ENCODE peak calls at places on chromosomes 13 and 19, in six cellular contexts. C is GM12878, B is HepG2, L is K562, Y is H1, H is SK-N-SH. V is an unnamed sample.

GRCh38 chr13:92657565-92657964 is 569.0 kb upstream of the GPC6 start:
- DNase-seq in C (no peak), H (no peak), Y (no peak), L (no peak), B (no peak), V (no peak)

GRCh38 chr19:41882568-41883462 is at the start of gene ARHGEF1:
- DNase-seq in H (peak), Y (no peak), C (no peak), L (peak), B (no peak), V (peak)

GRCh38 chr19:57830071-57830602 is at the start of gene ZNF587B:
- DNase-seq in L (peak), Y (peak), C (no peak), B (peak), H (peak), V (no peak)

GRCh38 chr13:40440990-40441820 is 225.2 kb downstream of the FOXO1 start:
- DNase-seq in L (no peak), C (no peak), B (no peak), Y (no peak), H (peak), V (no peak)

GRCh38 chr13:102267191-102267590 is 134.7 kb downstream of the FGF14 start:
- DNase-seq in C (no peak), B (no peak), Y (no peak), H (no peak), L (no peak), V (no peak)

GRCh38 chr13:57716295-57716694 is 84.8 kb downstream of the PCDH17 start:
- DNase-seq in C (no peak), H (no peak), L (no peak), B (peak), Y (no peak), V (peak)

GRCh38 chr19:46056536-46056935 is 15.7 kb upstream of the IGFL4 start:
- DNase-seq in C (no peak), L (no peak), H (no peak), B (peak), Y (no peak), V (no peak)

GRCh38 chr13:37657134-37657533 is 58.6 kb upstream of the POSTN start:
- DNase-seq in C (no peak), B (no peak), Y (no peak), L (no peak), H (no peak), V (no peak)

GRCh38 chr19:8897106-8897505 is 64.9 kb downstream of the MBD3L1 start:
- DNase-seq in L (no peak), B (no peak), Y (no peak), C (no peak), H (no peak), V (no peak)

GRCh38 chr13:27658569-27658968 is 36.9 kb downstream of the POLR1D start:
- DNase-seq in Y (no peak), B (no peak), C (no peak), H (no peak), L (no peak), V (no peak)

GRCh38 chr19:6084821-6085220 is 25.5 kb downstream of the RFX2 start:
- DNase-seq in B (no peak), Y (no peak), H (no peak), C (no peak), L (no peak), V (no peak)

GRCh38 chr13:29884671-29885424 is 34.4 kb upstream of the UBL3 start:
- DNase-seq in H (no peak), Y (no peak), L (peak), C (no peak), B (peak), V (no peak)

GRCh38 chr19:48239582-48240141 is 16.1 kb downstream of the CARD8 start:
- DNase-seq in Y (no peak), B (no peak), H (no peak), L (no peak), C (no peak), V (no peak)

GRCh38 chr19:1384478-1385110 is 887 bp downstream of the NDUFS7 start:
- DNase-seq in H (no peak), B (no peak), C (no peak), Y (no peak), L (no peak), V (no peak)

GRCh38 chr19:29260477-29261317 is 47.7 kb upstream of the UQCRFS1 start:
- DNase-seq in C (peak), H (peak), B (peak), L (peak), Y (no peak), V (peak)

GRCh38 chr19:6417713-6418561 is 6.7 kb downstream of the KHSRP start:
- DNase-seq in H (peak), Y (no peak), L (no peak), B (no peak), C (no peak), V (no peak)

GRCh38 chr19:56167064-56167578 is 8.7 kb upstream of the GALP start:
- DNase-seq in Y (no peak), L (peak), B (no peak), H (no peak), C (no peak), V (peak)

GRCh38 chr13:104592127-104592526 is 1525.9 kb upstream of the SLC10A2 start:
- DNase-seq in H (no peak), B (no peak), L (no peak), Y (no peak), C (no peak), V (no peak)

GRCh38 chr13:80502359-80502758 is 161.4 kb upstream of the SPRY2 start:
- DNase-seq in H (no peak), Y (no peak), B (no peak), L (no peak), C (no peak), V (no peak)

GRCh38 chr19:407501-408440 is 1.2 kb downstream of the C2CD4C start:
- DNase-seq in Y (no peak), L (no peak), C (no peak), H (peak), B (no peak), V (no peak)

GRCh38 chr13:110044521-110045200 is 258.3 kb upstream of the IRS2 start:
- DNase-seq in H (peak), L (no peak), B (no peak), Y (no peak), C (no peak), V (no peak)

GRCh38 chr19:39599116-39599515 is 3.2 kb upstream of the LGALS13 start:
- DNase-seq in H (no peak), Y (no peak), L (peak), B (peak), C (no peak), V (peak)

GRCh38 chr13:42497798-42498197 is 76.2 kb upstream of the TNFSF11 start:
- DNase-seq in Y (no peak), C (peak), B (no peak), H (no peak), L (no peak), V (no peak)

GRCh38 chr13:80256352-80256932 is 84.5 kb downstream of the SPRY2 start:
- DNase-seq in C (no peak), L (no peak), H (no peak), Y (no peak), B (no peak), V (no peak)

GRCh38 chr19:39837978-39838377 is 4.0 kb upstream of the DYRK1B start:
- DNase-seq in Y (no peak), C (no peak), L (no peak), B (no peak), H (no peak), V (no peak)

GRCh38 chr19:29367701-29368306 is 154.9 kb upstream of the UQCRFS1 start:
- DNase-seq in C (no peak), L (no peak), B (no peak), H (no peak), Y (no peak), V (no peak)

GRCh38 chr19:38734426-38735256 is 9.6 kb downstream of the CAPN12 start:
- DNase-seq in C (peak), B (no peak), H (no peak), Y (no peak), L (no peak), V (peak)

GRCh38 chr19:48633148-48634035 is 3.8 kb downstream of the DBP start:
- DNase-seq in C (no peak), B (no peak), L (peak), H (no peak), Y (no peak), V (no peak)

GRCh38 chr19:18284710-18285430 is 3.4 kb upstream of the JUND start:
- DNase-seq in L (no peak), H (no peak), B (no peak), C (no peak), Y (no peak), V (no peak)

GRCh38 chr19:18282021-18282787 is 782 bp upstream of the JUND start:
- DNase-seq in Y (no peak), L (no peak), B (peak), H (peak), C (no peak), V (no peak)

GRCh38 chr19:18282788-18283141 is 1.3 kb upstream of the JUND start:
- DNase-seq in C (no peak), B (peak), H (no peak), Y (no peak), L (peak), V (no peak)

GRCh38 chr19:18281082-18282020 is at the start of gene JUND:
- DNase-seq in B (peak), H (peak), Y (peak), C (peak), L (peak), V (peak)

GRCh38 chr19:18283338-18283737 is 1.9 kb upstream of the JUND start:
- DNase-seq in C (no peak), B (no peak), Y (no peak), L (no peak), H (no peak), V (no peak)
- TF ChIP-seq JUND in C (no peak), B (no peak), Y (no peak), L (no peak), H (no peak), V (no peak)

GRCh38 chr19:35533201-35533821 is at the start of gene GAPDHS:
- DNase-seq in L (peak), Y (no peak), H (peak), B (no peak), C (no peak), V (no peak)

GRCh38 chr19:35531291-35531690 is 2.0 kb upstream of the GAPDHS start:
- DNase-seq in L (no peak), H (no peak), C (no peak), Y (no peak), B (no peak), V (peak)

GRCh38 chr19:35529241-35530218 is 1.4 kb upstream of the SBSN start:
- DNase-seq in B (no peak), H (no peak), C (no peak), L (no peak), Y (no peak), V (no peak)

GRCh38 chr19:35534803-35535480 is 1.7 kb downstream of the GAPDHS start:
- DNase-seq in L (no peak), C (no peak), H (no peak), Y (no peak), B (no peak), V (no peak)

GRCh38 chr19:35533822-35534521 is 716 bp downstream of the GAPDHS start:
- DNase-seq in C (no peak), L (no peak), H (no peak), B (peak), Y (no peak), V (no peak)
- TF ChIP-seq JUND in C (no peak), L (no peak), H (no peak), B (no peak), Y (no peak), V (no peak)

GRCh38 chr19:13155472-13156284 is 5.5 kb downstream of the IER2 start:
- DNase-seq in L (peak), B (peak), Y (no peak), H (peak), C (no peak), V (peak)
- TF ChIP-seq JUND in L (no peak), B (no peak), Y (no peak), H (no peak), C (peak), V (no peak)

DNA sequence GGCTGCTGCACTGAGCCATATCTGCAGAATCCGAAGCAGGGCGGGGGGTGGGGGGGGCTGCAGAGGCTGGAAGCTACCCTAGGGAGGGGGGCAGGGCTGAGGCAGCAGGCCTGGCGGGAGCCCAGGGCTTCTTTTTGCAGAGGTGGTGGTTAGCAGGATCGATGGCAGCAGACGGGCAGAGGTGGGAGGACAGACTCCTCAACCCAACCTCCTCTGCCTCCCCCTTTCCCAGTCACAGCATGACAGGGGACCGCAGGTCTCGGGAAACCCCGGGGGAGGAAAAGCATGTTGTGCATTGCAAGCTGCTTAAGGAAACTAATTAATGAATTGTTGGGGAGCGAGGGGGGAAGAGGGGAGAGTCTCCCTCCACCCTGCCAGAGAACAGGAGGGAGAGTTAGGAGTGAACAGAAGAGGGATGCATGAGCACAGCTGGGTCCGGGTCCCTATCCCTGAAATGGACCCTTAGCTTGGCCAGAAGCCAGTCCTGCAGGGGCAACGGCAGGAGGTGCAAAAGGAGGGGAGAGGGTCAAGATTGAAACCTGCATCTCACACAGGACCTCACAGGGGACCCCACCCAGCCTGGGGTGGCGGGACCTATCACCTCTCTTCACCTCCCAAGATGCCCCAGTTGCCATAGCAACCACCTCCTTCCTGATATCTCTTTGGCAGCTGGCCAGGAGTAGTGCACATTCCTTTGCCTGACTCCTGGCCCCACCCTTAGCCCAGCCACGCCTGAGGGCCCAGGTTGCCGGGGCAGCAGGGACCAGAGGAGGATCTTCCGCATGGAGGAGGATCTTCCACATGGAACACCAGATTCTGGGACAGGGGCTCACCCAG is 1.8 kb downstream of the FXYD7 start:
- DNase-seq in B (no peak), L (peak), H (no peak), Y (no peak), C (no peak), V (no peak)
- TF ChIP-seq JUND in B (no peak), L (no peak), H (no peak), Y (no peak), C (no peak), V (no peak)

GRCh38 chr19:3094638-3095374 is 644 bp downstream of the GNA11 start:
- DNase-seq in B (no peak), H (no peak), L (no peak), C (no peak), Y (no peak), V (no peak)
- TF ChIP-seq JUND in B (no peak), H (no peak), L (no peak), C (no peak), Y (no peak), V (no peak)

DNA sequence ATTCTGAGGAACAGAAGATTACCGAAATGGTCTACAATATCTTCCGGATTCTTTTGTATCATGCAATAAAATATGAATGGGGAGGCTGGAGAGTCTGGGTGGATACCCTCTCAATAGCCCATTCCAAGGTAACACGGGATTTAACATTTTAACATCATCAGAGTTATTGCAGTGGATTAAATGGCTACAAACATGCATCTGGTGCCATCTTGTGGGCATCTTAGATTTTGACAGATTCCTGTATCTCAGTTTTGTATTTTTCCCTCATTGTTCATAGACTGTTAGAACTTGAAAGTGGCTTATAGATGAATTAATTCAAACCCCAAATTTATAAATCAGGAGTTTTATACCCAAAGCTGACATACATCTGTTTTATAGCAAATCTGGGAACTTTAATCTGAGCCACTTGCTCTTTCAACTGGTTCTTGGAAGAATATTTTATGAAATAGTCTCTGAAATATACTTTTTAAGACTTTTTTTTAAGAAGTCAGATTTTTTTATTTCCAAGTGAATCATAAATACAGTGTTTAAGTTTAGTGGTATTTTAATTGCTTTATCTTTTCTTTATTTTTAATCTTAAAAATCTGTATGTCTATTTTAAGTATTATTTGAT is 215.2 kb downstream of the NBEA start:
- DNase-seq in B (peak), H (peak), C (peak), Y (no peak), L (peak), V (peak)
- TF ChIP-seq JUND in B (no peak), H (no peak), C (no peak), Y (no peak), L (no peak), V (no peak)

DNA sequence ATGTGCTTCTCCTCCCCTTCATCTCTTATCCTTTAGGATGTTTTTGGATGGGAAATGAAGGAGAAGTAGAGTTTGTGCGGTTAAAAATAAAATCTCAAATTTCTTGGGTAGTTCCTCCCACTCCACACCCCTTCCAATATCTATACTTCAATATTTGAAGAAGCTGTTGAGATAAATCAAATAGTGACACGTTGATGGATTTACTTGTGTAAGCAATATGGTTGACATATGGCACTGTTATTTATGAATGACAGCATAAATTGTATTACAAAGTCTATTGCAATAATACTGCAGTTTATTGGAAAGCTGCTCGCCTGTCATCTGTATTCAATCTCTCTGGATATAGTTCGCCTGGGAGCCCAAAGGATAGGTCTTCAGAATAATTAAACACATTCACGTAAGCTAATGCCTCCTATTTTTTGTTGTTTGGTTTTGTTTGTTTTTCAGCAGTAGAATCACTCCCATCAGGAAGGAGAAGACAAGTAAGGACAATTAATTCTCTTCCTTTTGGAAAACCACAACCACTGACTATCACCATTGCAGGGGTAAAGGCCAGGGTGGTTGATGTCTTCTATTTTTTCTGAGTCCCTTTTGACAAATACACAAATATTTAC is 5.0 kb upstream of the ZIC2 start:
- DNase-seq in Y (no peak), C (no peak), H (no peak), L (no peak), B (no peak), V (no peak)
- TF ChIP-seq JUND in Y (no peak), C (no peak), H (no peak), L (no peak), B (no peak), V (no peak)

GRCh38 chr19:50383307-50383851 is 768 bp upstream of the POLD1 start:
- DNase-seq in L (no peak), C (no peak), Y (no peak), B (no peak), H (no peak), V (no peak)
- TF ChIP-seq JUND in L (no peak), C (no peak), Y (no peak), B (no peak), H (no peak), V (no peak)

DNA sequence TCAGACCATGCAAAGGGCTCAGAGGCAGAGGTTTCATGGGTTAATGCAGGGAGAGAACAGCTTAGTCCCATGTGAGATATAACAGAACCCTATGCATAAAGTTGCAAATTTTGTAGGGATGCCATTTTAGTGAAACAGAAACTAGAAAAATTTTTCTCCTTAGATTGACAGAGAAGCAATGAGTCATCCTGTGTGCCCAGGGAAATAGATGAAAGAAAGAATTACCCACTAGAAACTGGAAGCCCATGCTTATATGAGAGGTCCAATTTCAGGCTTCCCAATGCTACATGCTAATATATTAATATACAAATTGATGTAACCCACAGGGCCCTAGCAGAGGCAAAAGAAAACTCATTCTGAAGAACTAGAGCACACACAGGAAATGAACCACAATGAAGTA is 44.0 kb downstream of the SHISA2 start:
- DNase-seq in B (no peak), C (no peak), Y (no peak), H (no peak), L (no peak), V (no peak)
- TF ChIP-seq JUND in B (no peak), C (no peak), Y (no peak), H (no peak), L (no peak), V (no peak)

DNA sequence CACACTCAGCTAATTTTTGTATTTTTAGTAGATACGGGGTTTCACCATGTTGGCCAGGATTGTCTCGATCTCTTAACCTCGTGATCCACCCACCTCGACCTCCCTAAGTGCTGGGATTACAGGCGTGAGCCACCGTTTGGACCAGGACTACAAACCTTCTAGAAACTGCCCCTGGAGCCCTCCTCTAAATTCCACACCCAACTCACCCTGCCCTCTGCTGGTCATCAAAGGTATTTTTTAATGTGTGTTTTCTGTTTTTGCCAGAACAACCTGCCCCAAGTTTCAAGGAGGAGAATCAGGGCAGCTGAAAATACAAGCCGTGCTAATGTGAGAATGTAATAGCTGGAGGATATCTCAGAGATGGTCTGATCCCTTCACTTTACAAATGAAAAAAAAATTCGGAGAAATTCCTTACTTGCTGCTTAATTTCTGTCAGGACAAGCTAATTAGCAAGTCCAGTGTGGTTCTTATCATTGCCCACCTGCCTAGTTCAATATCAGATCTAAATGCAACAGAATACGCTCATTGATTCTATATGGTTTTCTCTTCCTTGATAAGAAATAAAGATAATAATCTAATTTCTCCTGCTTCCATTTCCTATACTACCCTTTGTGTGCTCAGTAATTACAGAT is 4.1 kb downstream of the ATP8A2 start:
- DNase-seq in H (peak), B (peak), L (peak), C (no peak), Y (no peak), V (peak)
- TF ChIP-seq JUND in H (no peak), B (no peak), L (no peak), C (no peak), Y (no peak), V (no peak)

V was measured in T47D.